ENCODE peak calls at places on chromosomes 7 and 10, in eight cellular contexts. Z is left ventricle myocardium inferior, M is neuronal stem cell, V is OCI-LY7, N is Peyer's patch, T is heart left ventricle, J is psoas muscle, O is adipocyte. L is an unnamed sample. For H3K4me1, the result is how much of the 10 kb centered on the place peaks cover.

GRCh38 chr10:132991706-132992432 is 49.5 kb upstream of the CFAP46 start:
- DNase-seq in Z (peak), M (no peak), V (no peak), N (no peak), T (peak), J (peak), O (no peak), L (peak)

GRCh38 chr10:122199070-122199469 is 72.0 kb upstream of the BTBD16 start:
- DNase-seq in Z (peak), M (no peak), V (no peak), N (no peak), T (peak), J (peak), O (no peak), L (no peak)

GRCh38 chr7:151251328-151251925 is 2.9 kb upstream of the SMARCD3 start:
- DNase-seq in Z (peak), M (peak), V (peak), N (no peak), T (peak), J (peak), O (no peak), L (no peak)

GRCh38 chr10:77594171-77594783 is 43.3 kb downstream of the KCNMA1 start:
- DNase-seq in Z (no peak), M (no peak), V (no peak), N (no peak), T (no peak), J (no peak), O (no peak), L (no peak)

GRCh38 chr7:151725844-151726770 is 150.8 kb downstream of the PRKAG2 start:
- DNase-seq in Z (no peak), M (no peak), V (no peak), N (no peak), T (no peak), J (no peak), O (no peak), L (no peak)

GRCh38 chr10:97182327-97182990 is 3.3 kb downstream of the SLIT1 start:
- DNase-seq in Z (no peak), M (no peak), V (no peak), N (no peak), T (no peak), J (no peak), O (no peak), L (no peak)

GRCh38 chr7:158272509-158273137 is 315.0 kb downstream of the PTPRN2 start:
- DNase-seq in Z (no peak), M (no peak), V (no peak), N (no peak), T (peak), J (peak), O (no peak), L (no peak)

GRCh38 chr10:78028438-78029293 is 649 bp downstream of the POLR3A start:
- DNase-seq in Z (no peak), M (peak), V (peak), N (no peak), T (no peak), J (no peak), O (peak), L (peak)

GRCh38 chr10:30897547-30897946 is 134.1 kb downstream of the ZNF438 start:
- DNase-seq in Z (no peak), M (no peak), V (no peak), N (no peak), T (no peak), J (no peak), O (no peak), L (no peak)

GRCh38 chr10:110398419-110399162 is 93.9 kb upstream of the SMNDC1 start:
- DNase-seq in Z (no peak), M (no peak), V (no peak), N (no peak), T (no peak), J (no peak), O (peak), L (no peak)

GRCh38 chr7:35647171-35647574 is 47.8 kb downstream of the HERPUD2 start:
- DNase-seq in Z (no peak), M (peak), V (no peak), N (no peak), T (no peak), J (no peak), O (no peak), L (no peak)

GRCh38 chr7:102072636-102073209 is 213.9 kb upstream of the SH2B2 start:
- DNase-seq in Z (no peak), M (no peak), V (no peak), N (no peak), T (no peak), J (no peak), O (peak), L (no peak)

GRCh38 chr10:59872892-59873463 is 33.4 kb downstream of the CCDC6 start:
- DNase-seq in Z (no peak), M (no peak), V (no peak), N (peak), T (peak), J (no peak), O (peak), L (no peak)
- H3K4me1 ChIP-seq in Z (under half), M (under half), V (under half), N (under half), T (under half), J (under half), O (under half), L (under half)

DNA sequence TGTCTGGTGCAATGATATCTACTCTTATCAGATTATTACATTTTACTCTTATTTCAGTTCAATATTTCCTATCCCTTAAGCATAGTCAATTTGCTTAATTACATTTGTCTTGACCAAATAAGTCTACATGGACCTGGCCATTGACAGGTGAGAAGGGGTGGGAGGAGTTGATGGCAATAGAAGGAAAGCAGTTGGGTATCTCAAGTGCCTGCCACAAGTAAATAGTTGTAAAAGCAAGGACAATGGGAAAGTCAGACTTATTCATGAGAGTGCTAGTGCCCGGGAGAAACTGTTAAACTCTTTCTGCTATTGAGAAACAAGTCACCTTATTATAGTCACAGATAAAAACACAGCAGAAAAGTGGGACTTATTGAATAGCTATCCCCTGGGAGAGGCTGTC is 32.4 kb upstream of the HGF start:
- DNase-seq in Z (no peak), M (no peak), V (no peak), N (no peak), T (no peak), J (no peak), O (no peak), L (no peak)
- H3K4me1 ChIP-seq in Z (under half), M (under half), V (under half), N (under half), T (under half), J (under half), O (under half), L (under half)

DNA sequence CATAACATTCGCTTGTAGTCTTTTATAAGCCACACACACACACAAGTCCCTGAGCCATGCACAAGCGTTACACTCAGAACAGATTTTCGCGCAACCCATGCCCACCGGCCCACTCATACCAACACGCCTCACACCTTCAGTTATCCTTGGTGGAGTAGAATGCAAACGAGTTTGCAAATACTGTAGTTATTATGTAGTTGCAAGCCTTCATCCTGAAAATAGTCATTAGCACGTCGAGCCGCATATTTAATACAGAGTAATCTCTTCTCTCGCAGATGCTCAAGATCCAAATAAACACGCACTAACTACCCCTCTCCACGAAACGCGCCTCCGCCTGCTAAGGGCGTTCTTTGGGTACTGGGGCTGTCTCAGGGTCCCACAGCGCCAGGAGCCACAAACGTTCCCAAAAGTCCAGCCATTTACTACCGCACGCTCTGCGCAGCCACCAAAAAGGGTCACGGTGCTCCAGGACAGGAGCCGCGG is 1.8 kb downstream of the NKX2-3 start:
- DNase-seq in Z (no peak), M (no peak), V (no peak), N (no peak), T (no peak), J (no peak), O (no peak), L (no peak)
- H3K4me1 ChIP-seq in Z (half or more), M (under half), V (under half), N (under half), T (under half), J (under half), O (under half), L (under half)

GRCh38 chr7:45578022-45578421 is 3.9 kb downstream of the ADCY1 start:
- DNase-seq in Z (no peak), M (no peak), V (no peak), N (no peak), T (no peak), J (no peak), O (no peak), L (no peak)

GRCh38 chr7:45575501-45576248 is 1.5 kb downstream of the ADCY1 start:
- DNase-seq in Z (no peak), M (no peak), V (no peak), N (no peak), T (no peak), J (no peak), O (no peak), L (no peak)

GRCh38 chr7:45574521-45575500 is 643 bp downstream of the ADCY1 start:
- DNase-seq in Z (peak), M (peak), V (no peak), N (no peak), T (no peak), J (no peak), O (peak), L (no peak)

GRCh38 chr7:45578467-45578866 is 4.3 kb downstream of the ADCY1 start:
- DNase-seq in Z (no peak), M (no peak), V (no peak), N (no peak), T (no peak), J (no peak), O (no peak), L (no peak)

DNA sequence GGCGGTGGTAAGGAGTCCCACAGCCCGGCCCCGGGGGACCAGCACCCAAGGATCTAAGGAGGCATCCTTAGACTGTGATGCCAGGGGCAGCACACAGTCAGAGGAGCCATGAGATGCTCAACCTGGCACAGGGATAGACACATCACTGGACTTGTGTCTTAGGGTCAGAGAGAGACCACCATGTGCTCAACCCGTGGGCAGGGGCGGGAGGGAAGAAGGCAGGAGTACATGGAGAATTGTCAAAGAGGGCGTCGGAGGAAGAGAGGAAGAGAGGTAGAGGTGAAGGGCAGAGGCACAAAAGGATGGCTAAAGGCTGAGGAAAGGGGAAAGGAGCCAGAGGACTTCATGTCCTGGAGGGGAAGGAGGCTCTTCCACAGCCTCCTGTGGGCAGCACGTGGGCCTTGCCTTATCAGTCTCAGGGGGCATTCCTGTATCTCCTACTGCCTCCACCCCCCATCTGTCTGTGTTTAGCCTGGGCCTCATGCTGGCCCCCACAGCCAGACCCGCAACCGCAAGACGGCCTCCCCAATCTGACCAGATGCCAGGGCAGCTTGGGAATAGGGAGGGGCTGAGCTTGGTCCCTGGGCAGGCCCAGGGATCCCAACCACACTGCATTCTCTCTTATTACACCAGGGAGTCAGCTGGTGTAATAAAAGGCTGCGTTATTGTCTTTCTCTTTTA is 2.2 kb downstream of the ADCY1 start:
- DNase-seq in Z (no peak), M (no peak), V (no peak), N (no peak), T (no peak), J (no peak), O (no peak), L (no peak)
- H3K4me1 ChIP-seq in Z (under half), M (under half), V (under half), N (under half), T (under half), J (under half), O (under half), L (under half)

GRCh38 chr7:11317766-11318165 is 344.1 kb downstream of the PHF14 start:
- DNase-seq in Z (no peak), M (no peak), V (no peak), N (no peak), T (no peak), J (no peak), O (no peak), L (no peak)
- H3K4me1 ChIP-seq in Z (under half), M (under half), V (under half), N (under half), T (under half), J (under half), O (under half), L (under half)

GRCh38 chr7:145876376-145876775 is 240.2 kb upstream of the CNTNAP2 start:
- DNase-seq in Z (no peak), M (no peak), V (no peak), N (no peak), T (no peak), J (no peak), O (no peak), L (no peak)
- H3K4me1 ChIP-seq in Z (under half), M (under half), V (under half), N (under half), T (under half), J (under half), O (under half), L (under half)

GRCh38 chr10:100986952-100987684 is at the start of the genes MRPL43 and TWNK:
- DNase-seq in Z (peak), M (peak), V (peak), N (peak), T (peak), J (peak), O (peak), L (peak)

GRCh38 chr10:100986623-100986951 is 710 bp downstream of the MRPL43 start:
- DNase-seq in Z (no peak), M (no peak), V (no peak), N (no peak), T (no peak), J (peak), O (no peak), L (no peak)

GRCh38 chr10:100988166-100988565 is 823 bp downstream of the TWNK start:
- DNase-seq in Z (no peak), M (no peak), V (no peak), N (no peak), T (no peak), J (peak), O (no peak), L (no peak)

GRCh38 chr10:100987685-100988049 is 324 bp downstream of the TWNK start:
- DNase-seq in Z (no peak), M (no peak), V (no peak), N (no peak), T (no peak), J (no peak), O (no peak), L (no peak)

DNA sequence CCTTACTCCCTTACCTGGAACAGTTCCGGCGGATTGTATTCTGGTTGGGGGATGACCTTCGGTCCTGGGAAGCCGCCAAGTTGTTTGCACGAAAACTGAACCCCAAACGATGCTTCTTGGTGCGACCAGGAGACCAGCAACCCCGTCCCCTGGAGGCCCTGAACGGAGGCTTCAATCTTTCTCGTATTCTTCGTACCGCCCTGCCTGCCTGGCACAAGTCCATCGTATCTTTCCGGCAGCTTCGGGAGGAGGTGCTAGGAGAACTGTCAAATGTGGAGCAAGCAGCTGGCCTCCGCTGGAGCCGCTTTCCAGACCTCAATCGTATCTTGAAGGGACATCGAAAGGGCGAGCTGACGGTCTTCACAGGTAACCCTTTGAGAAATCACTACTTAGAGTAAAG is 1.7 kb downstream of the TWNK start:
- DNase-seq in Z (no peak), M (no peak), V (no peak), N (no peak), T (no peak), J (no peak), O (no peak), L (no peak)
- H3K4me1 ChIP-seq in Z (under half), M (under half), V (under half), N (under half), T (under half), J (under half), O (under half), L (under half)

GRCh38 chr7:77797734-77798393 is 370 bp downstream of the TMEM60 start:
- DNase-seq in Z (peak), M (no peak), V (no peak), N (no peak), T (peak), J (peak), O (no peak), L (no peak)

GRCh38 chr7:77800158-77800557 is 1.6 kb downstream of the PHTF2 start:
- DNase-seq in Z (no peak), M (no peak), V (peak), N (no peak), T (no peak), J (no peak), O (peak), L (no peak)

GRCh38 chr7:77796960-77797359 is 1.3 kb downstream of the TMEM60 start:
- DNase-seq in Z (no peak), M (no peak), V (no peak), N (no peak), T (no peak), J (no peak), O (no peak), L (no peak)

GRCh38 chr7:77799078-77799964 is 748 bp downstream of the PHTF2 start:
- DNase-seq in Z (peak), M (peak), V (peak), N (peak), T (peak), J (peak), O (peak), L (peak)

GRCh38 chr7:77798394-77799077 is at the start of the genes PHTF2 and TMEM60:
- DNase-seq in Z (peak), M (peak), V (peak), N (peak), T (peak), J (peak), O (peak), L (peak)
- H3K4me1 ChIP-seq in Z (half or more), M (under half), V (half or more), N (under half), T (under half), J (under half), O (under half), L (under half)

DNA sequence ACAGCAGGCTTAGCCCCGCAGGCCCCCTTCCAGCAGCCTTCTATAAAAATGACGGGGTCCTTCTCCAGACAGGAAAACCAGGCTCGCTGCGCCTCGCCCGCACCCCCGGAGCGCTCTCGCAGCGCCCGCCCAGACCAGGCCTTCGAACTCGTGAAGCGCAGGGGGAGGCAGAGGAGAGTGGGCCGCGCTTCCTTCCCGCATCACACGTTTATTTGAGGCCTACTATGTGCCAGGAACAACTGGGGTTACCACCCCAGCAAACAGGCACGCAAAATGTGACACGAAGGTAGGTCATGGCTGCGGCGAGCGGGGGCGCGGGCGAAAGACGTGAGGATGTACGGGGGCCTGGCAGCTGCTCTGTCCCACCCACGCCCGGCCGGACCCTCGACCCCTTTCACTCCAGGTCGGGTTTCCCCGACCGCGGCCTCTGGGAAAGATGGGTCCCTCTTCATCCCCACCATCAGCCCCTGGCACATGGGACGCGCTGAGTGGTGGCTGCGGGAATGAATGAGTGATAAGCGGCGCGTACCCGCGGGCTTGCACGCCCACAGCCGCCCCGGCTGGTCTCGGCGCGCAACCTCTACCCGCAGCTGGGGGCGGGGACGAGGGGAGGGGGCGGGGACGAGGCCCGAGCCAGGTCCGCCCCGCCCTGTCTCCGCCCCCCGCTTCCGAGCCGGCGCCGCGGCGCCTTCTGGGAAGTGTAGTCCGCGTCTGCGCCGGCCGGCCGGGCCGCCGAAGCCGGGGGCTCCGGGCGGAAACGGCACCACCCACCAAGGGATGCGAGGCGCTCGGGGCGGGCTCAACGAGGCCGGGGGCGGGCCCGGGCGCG is 59.1 kb downstream of the ZNF467 start:
- DNase-seq in Z (peak), M (peak), V (peak), N (peak), T (peak), J (peak), O (peak), L (peak)
- H3K4me1 ChIP-seq in Z (half or more), M (under half), V (under half), N (under half), T (under half), J (under half), O (under half), L (under half)

L was measured in right lobe of liver.